ENCODE peak calls at places on chromosomes 3 and 15, in four cellular contexts. K is cardiac fibroblast, Y is PC-9, O is astrocyte of the spinal cord. S is an unnamed sample.
A peak's percentile ranks its signal among the peaks of the same experiment; 100 is the strongest.

GRCh38 chr15:64235552-64235951 is 72.7 kb upstream of the PPIB start:
- DNase-seq in K (no peak), Y (no peak), O (no peak), S (no peak)

GRCh38 chr15:69595009-69595825 is 142.6 kb downstream of the RPLP1 start:
- DNase-seq in K (no peak), Y (peak; percentile 80), O (peak; percentile 24), S (no peak)

GRCh38 chr3:122301063-122301462 is 24.0 kb upstream of the CSTA start:
- DNase-seq in K (no peak), Y (no peak), O (no peak), S (no peak)

GRCh38 chr3:149479621-149480325 is 5.3 kb downstream of the TM4SF4 start:
- DNase-seq in K (peak; percentile 59), Y (no peak), O (no peak), S (no peak)

GRCh38 chr15:77630956-77631789 is 1.5 kb downstream of the LINGO1 start:
- DNase-seq in K (no peak), Y (no peak), O (no peak), S (no peak)

GRCh38 chr15:71357357-71357756 is 242.1 kb downstream of the THSD4 start:
- DNase-seq in K (peak; percentile 33), Y (no peak), O (no peak), S (no peak)

GRCh38 chr15:78988361-78988911 is 43.6 kb upstream of the CTSH start:
- DNase-seq in K (peak; percentile 98), Y (peak; percentile 97), O (peak; percentile 97), S (peak; percentile 91)

GRCh38 chr3:16398542-16399126 is 114.9 kb downstream of the RFTN1 start:
- DNase-seq in K (no peak), Y (no peak), O (no peak), S (no peak)

GRCh38 chr3:17505856-17506255 is 236.6 kb downstream of the TBC1D5 start:
- DNase-seq in K (peak; percentile 44), Y (no peak), O (peak; percentile 35), S (no peak)

GRCh38 chr15:26455828-26456227 is 317.0 kb downstream of the GABRB3 start:
- DNase-seq in K (no peak), Y (no peak), O (no peak), S (no peak)

GRCh38 chr15:101359365-101359947 is 64.4 kb upstream of the SNRPA1 start:
- DNase-seq in K (no peak), Y (no peak), O (no peak), S (no peak)

GRCh38 chr15:82699726-82700125 is 9.9 kb downstream of the AP3B2 start:
- DNase-seq in K (no peak), Y (no peak), O (no peak), S (no peak)
- H3K4me3 ChIP-seq in K (no peak overlapping the region), Y (no peak overlapping the region), O (no peak overlapping the region), S (no peak overlapping the region)

GRCh38 chr15:88637841-88638625 is 783 bp upstream of the ISG20 start:
- DNase-seq in K (no peak), Y (no peak), O (no peak), S (no peak)

GRCh38 chr15:88636039-88636438 is 2.8 kb upstream of the ISG20 start:
- DNase-seq in K (no peak), Y (peak; percentile 82), O (no peak), S (no peak)

GRCh38 chr15:88638626-88639372 is at the start of gene ISG20:
- DNase-seq in K (peak; percentile 99), Y (peak; percentile 94), O (peak; percentile 96), S (peak; percentile 98)

GRCh38 chr15:88636654-88637053 is 2.2 kb upstream of the ISG20 start:
- DNase-seq in K (no peak), Y (no peak), O (no peak), S (no peak)

GRCh38 chr15:88637436-88637835 is 1.4 kb upstream of the ISG20 start:
- DNase-seq in K (no peak), Y (no peak), O (no peak), S (no peak)
- H3K4me3 ChIP-seq in K (no peak overlapping the region), Y (no peak overlapping the region), O (no peak overlapping the region), S (no peak overlapping the region)

GRCh38 chr3:94440767-94441493 is 378.1 kb downstream of the NSUN3 start:
- DNase-seq in K (peak; percentile 57), Y (no peak), O (peak; percentile 81), S (peak; percentile 48)

DNA sequence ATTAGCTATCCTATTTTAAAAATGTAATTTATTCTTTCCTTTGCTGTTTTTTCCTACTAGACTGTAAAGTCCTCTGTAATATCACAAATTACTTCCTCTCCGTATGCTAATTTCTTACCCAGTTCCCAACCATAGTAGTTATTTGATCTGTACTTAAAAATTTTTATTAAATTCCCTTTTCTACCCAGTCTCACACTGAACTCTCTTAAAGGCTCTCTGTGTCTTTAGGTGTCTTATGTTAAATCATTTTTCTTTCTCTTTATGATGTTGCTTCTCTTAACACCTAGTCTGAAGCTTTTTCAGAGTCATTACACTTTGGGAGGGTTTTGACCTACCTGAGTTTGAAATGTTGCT is 378.6 kb downstream of the NSUN3 start:
- DNase-seq in K (no peak), Y (no peak), O (no peak), S (no peak)
- H3K4me3 ChIP-seq in K (no peak overlapping the region), Y (no peak overlapping the region), O (no peak overlapping the region), S (no peak overlapping the region)

GRCh38 chr3:156750191-156750873 is 75.8 kb upstream of the LEKR1 start:
- DNase-seq in K (peak; percentile 40), Y (no peak), O (peak; percentile 59), S (no peak)
- H3K4me3 ChIP-seq in K (no peak overlapping the region), Y (no peak overlapping the region), O (no peak overlapping the region), S (no peak overlapping the region)

GRCh38 chr15:52789601-52790165 is 453 bp downstream of the ONECUT1 start:
- DNase-seq in K (peak; percentile 18), Y (no peak), O (peak; percentile 14), S (no peak)
- H3K4me3 ChIP-seq in K (peak overlapping the region; percentile 48), Y (no peak overlapping the region), O (peak overlapping the region; percentile 32), S (peak overlapping the region; percentile 57)

GRCh38 chr15:45185903-45186770 is 1.6 kb downstream of the SHF start:
- DNase-seq in K (no peak), Y (no peak), O (no peak), S (no peak)
- H3K4me3 ChIP-seq in K (no peak overlapping the region), Y (no peak overlapping the region), O (no peak overlapping the region), S (peak overlapping the region; percentile 71)

GRCh38 chr15:47965297-47965696 is 155.5 kb upstream of the SLC24A5 start:
- DNase-seq in K (no peak), Y (no peak), O (no peak), S (no peak)

GRCh38 chr15:47964229-47964628 is 156.6 kb upstream of the SLC24A5 start:
- DNase-seq in K (no peak), Y (no peak), O (no peak), S (no peak)

GRCh38 chr15:47963265-47963664 is 157.5 kb upstream of the SLC24A5 start:
- DNase-seq in K (no peak), Y (no peak), O (no peak), S (no peak)

GRCh38 chr15:47959617-47960398 is 161.0 kb upstream of the SLC24A5 start:
- DNase-seq in K (no peak), Y (no peak), O (no peak), S (no peak)

DNA sequence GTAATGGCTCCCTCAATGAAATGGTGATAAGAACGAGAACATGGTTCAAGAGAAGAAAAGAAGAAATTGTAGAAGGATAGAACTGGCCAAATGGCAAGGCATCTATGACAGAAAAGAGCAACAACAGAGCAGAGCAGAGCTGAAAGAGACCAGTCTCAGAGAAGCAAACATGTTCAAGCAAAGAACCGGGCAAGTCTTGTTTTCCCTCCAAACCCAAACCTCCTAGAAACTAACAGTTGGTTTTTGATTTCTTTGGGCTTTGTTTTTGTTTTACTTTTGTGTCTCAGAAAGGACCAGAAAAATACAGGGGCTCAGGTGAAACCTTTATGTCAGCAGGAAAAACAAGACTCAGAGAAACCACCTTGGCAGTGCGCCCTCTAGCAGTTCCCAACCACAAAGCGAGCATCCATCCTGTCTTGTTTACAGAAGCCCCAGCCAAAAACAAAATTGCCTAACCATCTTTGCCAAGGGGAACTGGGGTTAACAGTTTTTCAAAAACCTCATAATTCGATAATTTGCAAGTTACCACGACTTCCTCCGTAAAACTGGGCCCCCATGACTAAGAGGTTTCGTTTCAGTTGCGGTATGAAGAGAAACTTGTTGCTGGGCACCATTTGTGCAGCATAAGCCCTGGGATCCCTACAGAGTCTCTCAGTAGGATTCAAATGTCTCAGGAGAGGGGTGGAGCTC is 159.2 kb upstream of the SLC24A5 start:
- DNase-seq in K (no peak), Y (no peak), O (no peak), S (no peak)
- H3K4me3 ChIP-seq in K (no peak overlapping the region), Y (no peak overlapping the region), O (no peak overlapping the region), S (no peak overlapping the region)

GRCh38 chr15:39127151-39127815 is 453.6 kb upstream of the THBS1 start:
- DNase-seq in K (peak; percentile 86), Y (peak; percentile 74), O (no peak), S (no peak)

GRCh38 chr15:39125904-39126303 is 455.0 kb upstream of the THBS1 start:
- DNase-seq in K (peak; percentile 59), Y (no peak), O (peak; percentile 57), S (no peak)

GRCh38 chr15:39130556-39131379 is 450.1 kb upstream of the THBS1 start:
- DNase-seq in K (peak; percentile 36), Y (peak; percentile 37), O (no peak), S (no peak)

GRCh38 chr15:39128746-39129145 is 452.1 kb upstream of the THBS1 start:
- DNase-seq in K (peak; percentile 53), Y (peak; percentile 57), O (no peak), S (no peak)

DNA sequence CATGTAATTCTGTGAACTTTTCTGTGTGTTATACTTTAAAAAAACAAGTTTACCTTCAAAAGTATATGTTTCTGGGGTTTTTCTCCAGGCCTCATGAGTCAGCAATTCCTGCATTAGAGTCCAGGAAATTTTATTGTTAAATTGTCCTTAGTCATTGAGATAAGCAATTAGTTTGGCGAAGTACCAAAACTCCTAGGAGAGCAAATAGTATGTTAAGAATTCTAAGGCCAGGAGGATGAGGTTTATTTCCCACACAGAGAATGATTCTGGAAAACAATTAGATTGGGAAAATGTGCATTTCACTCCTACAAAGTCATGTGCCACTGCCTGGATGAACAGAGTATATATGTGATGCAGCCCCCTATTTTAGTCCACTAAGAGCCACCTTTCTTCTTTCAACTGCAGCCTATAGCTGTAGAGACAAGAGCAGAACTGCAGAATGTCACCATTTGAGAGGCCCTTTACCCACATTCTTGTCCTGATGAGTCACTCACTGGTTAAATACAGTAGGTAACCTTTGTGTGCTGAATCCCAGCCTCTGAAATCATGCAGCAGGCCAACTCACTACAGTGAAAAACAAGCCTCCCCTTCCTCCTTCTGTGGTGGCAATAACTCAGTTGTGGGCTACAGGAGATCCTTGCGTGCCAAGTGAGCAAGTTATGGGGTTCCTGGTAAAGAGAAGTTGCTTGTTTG is 452.8 kb upstream of the THBS1 start:
- DNase-seq in K (peak; percentile 98), Y (peak; percentile 96), O (peak; percentile 96), S (peak; percentile 92)
- H3K4me3 ChIP-seq in K (no peak overlapping the region), Y (no peak overlapping the region), O (no peak overlapping the region), S (no peak overlapping the region)

GRCh38 chr3:101852315-101852714 is 3.0 kb downstream of the NFKBIZ start:
- DNase-seq in K (no peak), Y (no peak), O (no peak), S (no peak)
- H3K4me3 ChIP-seq in K (peak overlapping the region; percentile 82), Y (peak overlapping the region; percentile 88), O (peak overlapping the region; percentile 75), S (peak overlapping the region; percentile 93)

GRCh38 chr15:100113351-100114075 is 228.3 kb downstream of the ADAMTS17 start:
- DNase-seq in K (peak; percentile 70), Y (no peak), O (no peak), S (no peak)

GRCh38 chr15:100115066-100115710 is 226.6 kb downstream of the ADAMTS17 start:
- DNase-seq in K (no peak), Y (no peak), O (no peak), S (no peak)

GRCh38 chr15:100115711-100116090 is 226.1 kb downstream of the ADAMTS17 start:
- DNase-seq in K (peak; percentile 79), Y (peak; percentile 57), O (peak; percentile 85), S (no peak)

GRCh38 chr15:100114100-100114499 is 227.7 kb downstream of the ADAMTS17 start:
- DNase-seq in K (peak; percentile 97), Y (no peak), O (peak; percentile 95), S (peak; percentile 28)

GRCh38 chr15:100114526-100114925 is 227.2 kb downstream of the ADAMTS17 start:
- DNase-seq in K (peak; percentile 86), Y (no peak), O (peak; percentile 66), S (no peak)
- H3K4me3 ChIP-seq in K (peak overlapping the region; percentile 32), Y (no peak overlapping the region), O (peak overlapping the region; percentile 8), S (no peak overlapping the region)

S was measured in skeletal muscle cell.